ENCODE peak calls at places on chromosomes 7 and 10, in nine cellular contexts. Q is GM12865; X is fibroblast of mammary gland; C is GM13977; M is CD4-positive, alpha-beta T cell; O is thoracic aorta; D is IMR-90; W is foreskin fibroblast; V is A549. T is an unnamed sample.

GRCh38 chr7:143485500-143485899 is 7.8 kb downstream of the TAS2R41 start:
- DNase-seq in X (peak; percentile 64), V (no peak), C (no peak), W (no peak), O (no peak), D (peak; percentile 54), M (no peak), Q (no peak), T (peak; percentile 61)

GRCh38 chr7:153432056-153432455 is 620.1 kb upstream of the DPP6 start:
- DNase-seq in X (no peak), D (no peak), Q (no peak), M (no peak), W (no peak), O (no peak), V (no peak), C (no peak), T (no peak)

GRCh38 chr7:118938845-118939244 is 714.3 kb downstream of the ANKRD7 start:
- DNase-seq in X (no peak), V (no peak), Q (no peak), D (no peak), O (no peak), W (no peak), C (no peak), M (no peak), T (no peak)

GRCh38 chr7:130494480-130494879 is 2.6 kb downstream of the MEST start:
- DNase-seq in W (no peak), X (no peak), Q (no peak), C (no peak), D (no peak), M (no peak), V (no peak), O (no peak), T (no peak)

GRCh38 chr7:25087855-25088254 is 37.2 kb downstream of the CYCS start:
- DNase-seq in Q (peak; percentile 75), D (no peak), V (no peak), X (no peak), W (no peak), O (no peak), M (no peak), C (peak; percentile 42), T (no peak)

GRCh38 chr10:125607689-125608290 is 75.2 kb downstream of the TEX36 start:
- DNase-seq in C (no peak), X (no peak), W (no peak), V (no peak), Q (no peak), M (no peak), D (no peak), O (no peak), T (no peak)

GRCh38 chr7:130254555-130254954 is 12.1 kb upstream of the CPA2 start:
- DNase-seq in Q (no peak), W (no peak), X (no peak), V (no peak), C (no peak), D (no peak), M (no peak), O (no peak), T (no peak)

GRCh38 chr7:128084896-128085608 is 53.8 kb upstream of the LRRC4 start:
- DNase-seq in C (no peak), O (no peak), W (peak; percentile 80), M (no peak), D (peak; percentile 77), V (no peak), X (peak; percentile 33), Q (no peak), T (peak; percentile 78)

GRCh38 chr7:31918706-31919393 is 151.4 kb downstream of the PDE1C start:
- DNase-seq in O (no peak), V (no peak), M (no peak), D (no peak), W (no peak), X (no peak), C (no peak), Q (no peak), T (no peak)

GRCh38 chr7:101553771-101554445 is 75.2 kb downstream of the MYL10 start:
- DNase-seq in X (no peak), O (no peak), V (no peak), W (no peak), M (no peak), Q (no peak), D (no peak), C (peak; percentile 13), T (no peak)

GRCh38 chr7:144256112-144256511 is 8.5 kb downstream of the OR2A7 start:
- DNase-seq in C (no peak), D (no peak), Q (peak; percentile 0), V (no peak), M (no peak), O (no peak), W (no peak), X (peak; percentile 51), T (no peak)

GRCh38 chr10:68796609-68797008 is 30.7 kb upstream of the STOX1 start:
- DNase-seq in D (peak; percentile 67), W (peak; percentile 10), V (no peak), M (no peak), X (peak; percentile 63), Q (no peak), O (no peak), C (no peak), T (peak; percentile 36)

GRCh38 chr7:12303096-12303495 is 92.0 kb downstream of the TMEM106B start:
- DNase-seq in Q (no peak), X (no peak), M (no peak), V (no peak), D (no peak), W (no peak), C (no peak), O (no peak), T (no peak)

GRCh38 chr7:106548491-106548890 is 112.5 kb downstream of the CCDC71L start:
- DNase-seq in M (no peak), D (no peak), Q (no peak), X (no peak), V (no peak), W (no peak), O (no peak), C (no peak), T (no peak)

GRCh38 chr10:35005868-35006267 is 84.3 kb downstream of the CUL2 start:
- DNase-seq in O (no peak), M (no peak), V (peak; percentile 19), X (peak; percentile 97), C (no peak), D (peak; percentile 98), Q (no peak), W (peak; percentile 97), T (peak; percentile 98)

GRCh38 chr7:39621261-39621660 is 2.1 kb upstream of the RALA start:
- DNase-seq in V (no peak), W (peak; percentile 92), D (peak; percentile 97), C (no peak), Q (no peak), O (no peak), X (peak; percentile 93), M (no peak), T (peak; percentile 95)

GRCh38 chr10:133422223-133422820 is 2.1 kb downstream of the SPRN start:
- DNase-seq in Q (no peak), X (no peak), O (no peak), V (no peak), C (no peak), W (no peak), M (no peak), D (no peak), T (no peak)

GRCh38 chr7:142745091-142745635 is 4.1 kb upstream of the PRSS1 start:
- DNase-seq in Q (no peak), D (peak; percentile 56), O (no peak), V (no peak), X (peak; percentile 60), C (no peak), W (peak; percentile 14), M (no peak), T (peak; percentile 8)

GRCh38 chr10:25639646-25640045 is 294.4 kb upstream of the MYO3A start:
- DNase-seq in V (no peak), M (no peak), Q (no peak), X (no peak), D (no peak), O (no peak), W (no peak), C (no peak), T (no peak)

GRCh38 chr10:95569368-95569767 is 8.2 kb upstream of the SORBS1 start:
- DNase-seq in Q (no peak), V (no peak), C (no peak), O (no peak), X (peak; percentile 19), M (no peak), D (no peak), W (no peak), T (no peak)

GRCh38 chr10:94439275-94439861 is 37.0 kb downstream of the TBC1D12 start:
- DNase-seq in Q (peak; percentile 18), D (peak; percentile 3), X (peak; percentile 35), V (no peak), W (no peak), C (no peak), M (no peak), O (no peak), T (no peak)
- TF ChIP-seq CTCF in Q (no peak), D (no peak), X (no peak), V (no peak), W (peak; percentile 11), C (no peak), M (no peak), O (no peak), T (no peak)

GRCh38 chr7:99938296-99938695 is 8.9 kb upstream of the GJC3 start:
- DNase-seq in W (no peak), O (no peak), M (no peak), V (no peak), X (no peak), C (no peak), D (no peak), Q (no peak), T (no peak)
- TF ChIP-seq CTCF in W (no peak), O (no peak), M (no peak), V (no peak), X (no peak), C (no peak), D (no peak), Q (no peak), T (no peak)

GRCh38 chr10:100817268-100817839 is 72.0 kb downstream of the PAX2 start:
- DNase-seq in C (no peak), W (no peak), D (no peak), Q (no peak), O (no peak), M (no peak), V (no peak), X (no peak), T (no peak)
- TF ChIP-seq CTCF in C (peak; percentile 4), W (no peak), D (no peak), Q (no peak), O (no peak), M (no peak), V (no peak), X (no peak), T (no peak)

GRCh38 chr7:95843286-95843685 is 70.9 kb downstream of the DYNC1I1 start:
- DNase-seq in O (no peak), W (no peak), D (no peak), X (peak; percentile 15), C (no peak), V (no peak), Q (peak; percentile 20), M (no peak), T (no peak)

GRCh38 chr7:95847061-95847460 is 74.7 kb downstream of the DYNC1I1 start:
- DNase-seq in W (no peak), Q (no peak), V (no peak), O (no peak), X (no peak), D (no peak), C (no peak), M (no peak), T (no peak)

GRCh38 chr7:95845007-95845406 is 72.7 kb downstream of the DYNC1I1 start:
- DNase-seq in C (no peak), V (no peak), W (no peak), Q (peak; percentile 16), M (no peak), D (no peak), O (no peak), X (no peak), T (no peak)

GRCh38 chr7:95840953-95841950 is 68.9 kb downstream of the DYNC1I1 start:
- DNase-seq in C (peak; percentile 50), D (no peak), M (no peak), W (no peak), X (peak; percentile 11), Q (peak; percentile 46), V (peak; percentile 35), O (no peak), T (no peak)
- TF ChIP-seq CTCF in C (peak; percentile 42), D (no peak), M (no peak), W (peak; percentile 5), X (peak; percentile 42), Q (peak; percentile 45), V (peak; percentile 24), O (no peak), T (peak; percentile 42)

T was measured in HFFc6.